ENCODE peak calls at places on chromosomes 2 and 18, in eight cellular contexts. One of them, this sample, is unnamed.

GRCh38 chr2:222969491-222969890 is 82.5 kb upstream of the KCNE4 start:
- DNase-seq in adrenal gland: no peak
- DNase-seq in nucleus accumbens: no peak
- DNase-seq in RPMI7951: peak; percentile 56
- DNase-seq in activated effector memory CD4-positive, alpha-beta T cell treated with Interleukin-2 at 50 U/mL for 16 hours: no peak
- DNase-seq in M059J: peak; percentile 43
- DNase-seq in EH: peak; percentile 72
- DNase-seq in GM19239: no peak
- DNase-seq in this sample: peak; percentile 56

GRCh38 chr18:22841840-22842239 is 91.3 kb upstream of the RBBP8 start:
- DNase-seq in adrenal gland: no peak
- DNase-seq in RPMI7951: no peak
- DNase-seq in nucleus accumbens: no peak
- DNase-seq in EH: peak; percentile 54
- DNase-seq in activated effector memory CD4-positive, alpha-beta T cell treated with Interleukin-2 at 50 U/mL for 16 hours: no peak
- DNase-seq in M059J: peak; percentile 72
- DNase-seq in GM19239: no peak
- DNase-seq in this sample: peak; percentile 59

GRCh38 chr2:182649316-182649715 is 66.7 kb upstream of the DNAJC10 start:
- DNase-seq in M059J: peak; percentile 54
- DNase-seq in GM19239: no peak
- DNase-seq in activated effector memory CD4-positive, alpha-beta T cell treated with Interleukin-2 at 50 U/mL for 16 hours: no peak
- DNase-seq in RPMI7951: peak; percentile 21
- DNase-seq in EH: peak; percentile 50
- DNase-seq in adrenal gland: no peak
- DNase-seq in nucleus accumbens: no peak
- DNase-seq in this sample: peak; percentile 79

GRCh38 chr2:158772306-158773078 is 22.6 kb upstream of the DAPL1 start:
- DNase-seq in M059J: no peak
- DNase-seq in adrenal gland: no peak
- DNase-seq in nucleus accumbens: peak; percentile 80
- DNase-seq in EH: no peak
- DNase-seq in GM19239: no peak
- DNase-seq in activated effector memory CD4-positive, alpha-beta T cell treated with Interleukin-2 at 50 U/mL for 16 hours: no peak
- DNase-seq in RPMI7951: peak; percentile 23
- DNase-seq in this sample: no peak

GRCh38 chr2:42976400-42976799 is 184.0 kb upstream of the HAAO start:
- DNase-seq in activated effector memory CD4-positive, alpha-beta T cell treated with Interleukin-2 at 50 U/mL for 16 hours: no peak
- DNase-seq in EH: no peak
- DNase-seq in nucleus accumbens: no peak
- DNase-seq in adrenal gland: no peak
- DNase-seq in GM19239: no peak
- DNase-seq in M059J: no peak
- DNase-seq in RPMI7951: no peak
- DNase-seq in this sample: no peak

GRCh38 chr2:68767996-68768395 is 33.4 kb downstream of the ARHGAP25 start:
- DNase-seq in GM19239: no peak
- DNase-seq in M059J: no peak
- DNase-seq in adrenal gland: no peak
- DNase-seq in RPMI7951: no peak
- DNase-seq in activated effector memory CD4-positive, alpha-beta T cell treated with Interleukin-2 at 50 U/mL for 16 hours: no peak
- DNase-seq in nucleus accumbens: no peak
- DNase-seq in EH: no peak
- DNase-seq in this sample: no peak

GRCh38 chr2:237149425-237149824 is 63.7 kb downstream of the COPS8 start:
- DNase-seq in nucleus accumbens: no peak
- DNase-seq in GM19239: no peak
- DNase-seq in M059J: no peak
- DNase-seq in EH: peak; percentile 51
- DNase-seq in activated effector memory CD4-positive, alpha-beta T cell treated with Interleukin-2 at 50 U/mL for 16 hours: no peak
- DNase-seq in RPMI7951: peak; percentile 15
- DNase-seq in adrenal gland: no peak
- DNase-seq in this sample: peak; percentile 65

GRCh38 chr2:176582990-176583481 is 313.8 kb downstream of the MTX2 start:
- DNase-seq in GM19239: no peak
- DNase-seq in RPMI7951: peak; percentile 97
- DNase-seq in activated effector memory CD4-positive, alpha-beta T cell treated with Interleukin-2 at 50 U/mL for 16 hours: no peak
- DNase-seq in adrenal gland: peak; percentile 41
- DNase-seq in nucleus accumbens: no peak
- DNase-seq in M059J: peak; percentile 96
- DNase-seq in EH: peak; percentile 92
- DNase-seq in this sample: peak; percentile 88

GRCh38 chr2:219542931-219543595 is 546 bp downstream of the CHPF start:
- DNase-seq in RPMI7951: peak; percentile 55
- DNase-seq in adrenal gland: peak; percentile 58
- DNase-seq in GM19239: peak; percentile 46
- DNase-seq in activated effector memory CD4-positive, alpha-beta T cell treated with Interleukin-2 at 50 U/mL for 16 hours: no peak
- DNase-seq in M059J: peak; percentile 51
- DNase-seq in nucleus accumbens: no peak
- DNase-seq in EH: peak; percentile 59
- DNase-seq in this sample: no peak